ENCODE peak calls at places on chromosome 20, in five cellular contexts. R is IMR-90, N is ovary, H is transverse colon, C is breast epithelium. G is an unnamed sample.

GRCh38 chr20:23680151-23680550 is 8.7 kb downstream of the CST4 start:
- DNase-seq in R (no peak), N (no peak), H (no peak), C (no peak), G (no peak)

GRCh38 chr20:49976542-49976941 is 6.2 kb upstream of the SNAI1 start:
- DNase-seq in R (peak; percentile 75), N (no peak), H (no peak), C (no peak), G (no peak)

GRCh38 chr20:43011491-43011890 is 178.2 kb downstream of the PTPRT start:
- DNase-seq in R (no peak), N (no peak), H (no peak), C (no peak), G (no peak)

GRCh38 chr20:61057313-61058171 is 194.5 kb upstream of the CDH4 start:
- DNase-seq in R (no peak), N (no peak), H (no peak), C (no peak), G (no peak)

GRCh38 chr20:30281584-30282197 is 975.8 kb upstream of the DEFB115 start:
- DNase-seq in R (no peak), N (no peak), H (no peak), C (no peak), G (no peak)

GRCh38 chr20:4135385-4136077 is 120.2 kb upstream of the RNF24 start:
- DNase-seq in R (peak; percentile 99), N (no peak), H (peak; percentile 30), C (no peak), G (no peak)

GRCh38 chr20:1328680-1329330 is at the start of gene SDCBP2:
- DNase-seq in R (no peak), N (no peak), H (peak; percentile 92), C (no peak), G (peak; percentile 51)

GRCh38 chr20:13684566-13685222 is 46.0 kb upstream of the TASP1 start:
- DNase-seq in R (no peak), N (no peak), H (no peak), C (no peak), G (no peak)

GRCh38 chr20:38617011-38617829 is 15.6 kb downstream of the ARHGAP40 start:
- DNase-seq in R (peak; percentile 36), N (no peak), H (no peak), C (peak; percentile 61), G (no peak)

GRCh38 chr20:45445805-45446562 is 23.6 kb upstream of the WFDC2 start:
- DNase-seq in R (no peak), N (no peak), H (peak; percentile 57), C (no peak), G (no peak)

GRCh38 chr20:24027229-24027628 is 38.6 kb upstream of the GGTLC1 start:
- DNase-seq in R (no peak), N (no peak), H (peak; percentile 53), C (no peak), G (peak; percentile 8)

GRCh38 chr20:57818418-57818817 is 108.6 kb upstream of the PMEPA1 start:
- DNase-seq in R (no peak), N (peak; percentile 4), H (no peak), C (no peak), G (no peak)

GRCh38 chr20:61589055-61589385 is 337.0 kb downstream of the CDH4 start:
- DNase-seq in R (peak; percentile 90), N (no peak), H (no peak), C (no peak), G (no peak)

GRCh38 chr20:4256886-4257285 is 241.5 kb upstream of the RNF24 start:
- DNase-seq in R (no peak), N (no peak), H (no peak), C (no peak), G (no peak)

GRCh38 chr20:50438986-50439407 is 71.2 kb upstream of the PTPN1 start:
- DNase-seq in R (peak; percentile 91), N (no peak), H (no peak), C (no peak), G (no peak)

GRCh38 chr20:37992802-37993538 is 40.3 kb downstream of the TTI1 start:
- DNase-seq in R (peak; percentile 78), N (no peak), H (peak; percentile 34), C (no peak), G (peak; percentile 67)

GRCh38 chr20:57001126-57001767 is 265.2 kb downstream of the BMP7 start:
- DNase-seq in R (no peak), N (no peak), H (no peak), C (no peak), G (no peak)

GRCh38 chr20:62088258-62089127 is 22.8 kb upstream of the TAF4 start:
- DNase-seq in R (peak; percentile 99), N (no peak), H (peak; percentile 34), C (no peak), G (no peak)

GRCh38 chr20:14921546-14921945 is 584.1 kb upstream of the FLRT3 start:
- DNase-seq in R (no peak), N (no peak), H (no peak), C (no peak), G (no peak)

GRCh38 chr20:61037498-61037897 is 214.6 kb upstream of the CDH4 start:
- DNase-seq in R (no peak), N (no peak), H (no peak), C (no peak), G (no peak)

GRCh38 chr20:57414867-57415592 is 23.8 kb downstream of the RBM38 start:
- DNase-seq in R (peak; percentile 28), N (peak; percentile 64), H (no peak), C (no peak), G (no peak)

GRCh38 chr20:577167-577791 is 32.8 kb downstream of the TCF15 start:
- DNase-seq in R (peak; percentile 18), N (no peak), H (no peak), C (no peak), G (no peak)

GRCh38 chr20:58003525-58003924 is 224.9 kb downstream of the ANKRD60 start:
- DNase-seq in R (no peak), N (no peak), H (no peak), C (no peak), G (no peak)

GRCh38 chr20:38473353-38473795 is 731 bp downstream of the RALGAPB start:
- DNase-seq in R (no peak), N (no peak), H (no peak), C (no peak), G (peak; percentile 21)

GRCh38 chr20:20358801-20359200 is 9.1 kb upstream of the INSM1 start:
- DNase-seq in R (no peak), N (no peak), H (no peak), C (no peak), G (no peak)

GRCh38 chr20:14792915-14793314 is 455.5 kb upstream of the FLRT3 start:
- DNase-seq in R (no peak), N (no peak), H (no peak), C (no peak), G (no peak)

GRCh38 chr20:25336561-25337422 is 53.8 kb downstream of the ABHD12 start:
- DNase-seq in R (peak; percentile 35), N (no peak), H (no peak), C (no peak), G (peak; percentile 80)
- TF ChIP-seq CTCF in R (peak; percentile 48), N (no peak), H (peak; percentile 40), C (no peak), G (no peak)

DNA sequence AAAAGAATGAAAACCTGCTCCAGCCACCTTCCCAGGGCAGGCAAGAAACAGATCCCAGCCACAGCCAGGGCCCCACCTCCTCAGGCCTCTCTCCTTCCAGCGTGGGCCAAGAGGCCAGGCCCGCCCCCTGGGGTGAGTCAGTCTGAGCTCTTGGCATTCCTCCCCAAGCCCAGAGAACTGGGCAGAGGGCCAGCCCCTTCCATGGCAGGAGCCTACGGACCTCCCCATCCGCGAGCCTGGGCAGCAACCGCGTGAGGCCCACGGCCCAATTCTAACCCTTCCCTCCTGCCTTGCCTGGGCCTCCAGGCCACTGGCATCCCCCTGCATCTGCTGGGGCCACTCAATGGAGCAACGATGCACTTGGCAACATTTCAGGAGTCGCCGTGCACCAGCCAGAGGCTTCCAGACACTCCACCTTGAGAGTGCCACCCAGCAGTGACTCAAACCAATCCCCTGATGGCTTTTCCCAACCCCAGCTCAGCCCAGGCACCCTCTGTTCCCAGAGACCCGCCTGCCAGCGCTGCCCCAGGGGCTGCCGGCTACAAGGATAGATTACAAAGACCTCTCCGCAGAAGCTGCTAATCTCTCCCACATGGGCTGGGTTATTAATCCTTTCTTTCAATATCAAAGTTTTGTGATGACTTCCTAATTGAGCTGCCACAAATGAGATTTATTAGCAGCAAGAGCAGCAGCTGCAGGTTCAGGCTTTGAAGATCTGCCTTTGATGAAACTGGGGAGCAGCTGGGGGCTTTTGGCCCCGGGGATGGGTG is 85.8 kb downstream of the NFATC2 start:
- DNase-seq in R (peak; percentile 95), N (peak; percentile 99), H (peak; percentile 89), C (peak; percentile 97), G (peak; percentile 94)
- TF ChIP-seq POLR2A in R (no peak), N (no peak), H (no peak), C (no peak), G (no peak)

DNA sequence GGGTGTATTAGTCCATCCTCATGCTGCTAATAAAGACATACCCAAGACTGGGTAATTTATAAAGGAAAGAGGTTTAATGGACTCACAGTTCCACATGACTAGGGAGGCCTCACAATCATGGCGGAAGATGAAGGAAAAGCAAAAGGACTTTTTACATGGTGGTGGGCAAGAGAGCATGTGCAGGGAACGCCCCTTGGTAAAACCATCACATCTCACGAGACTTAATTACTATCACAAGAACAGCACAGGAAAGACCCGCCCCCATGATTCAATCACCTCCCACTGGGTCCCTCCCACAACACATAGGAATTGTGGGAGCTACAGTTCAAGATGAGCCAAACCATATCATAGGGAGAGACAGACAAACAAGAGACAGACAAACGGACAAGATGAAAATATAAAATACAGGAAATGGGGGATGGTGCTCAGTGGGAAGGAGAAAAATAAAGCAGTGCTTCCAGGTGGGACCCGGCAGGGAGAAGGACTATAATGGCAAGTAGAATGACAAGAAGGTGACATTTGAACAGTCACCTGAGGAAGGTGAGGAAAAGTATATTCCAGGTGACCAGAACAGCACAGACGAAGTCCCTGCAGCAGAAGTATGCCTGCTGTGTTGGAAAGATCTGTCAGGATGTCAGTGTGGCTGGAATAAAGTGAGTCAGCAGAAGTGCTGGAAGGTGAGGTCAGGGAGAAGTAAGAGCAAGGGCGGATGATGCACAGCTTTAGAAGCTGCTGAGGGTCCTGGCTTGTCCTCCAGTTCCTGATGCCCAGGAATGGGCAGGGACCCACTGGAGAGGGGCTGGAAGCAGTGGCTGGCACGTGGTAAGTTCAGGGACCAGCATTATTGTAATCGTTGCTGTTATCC is 61.1 kb downstream of the SLC2A10 start:
- DNase-seq in R (peak; percentile 58), N (no peak), H (no peak), C (no peak), G (no peak)
- H3K4me3 ChIP-seq in R (no peak overlapping the region), N (no peak overlapping the region), H (no peak overlapping the region), C (no peak overlapping the region), G (no peak overlapping the region)

GRCh38 chr20:7926767-7927166 is 13.5 kb downstream of the HAO1 start:
- DNase-seq in R (peak; percentile 53), N (no peak), H (no peak), C (no peak), G (no peak)
- TF ChIP-seq CTCF in R (peak; percentile 59), N (no peak), H (peak; percentile 22), C (no peak), G (no peak)